ENCODE peak calls at places on chromosome 18, in nine cellular contexts. One of them, this sample, is unnamed.

GRCh38 chr18:46764586-46764985 is 7.7 kb upstream of the ST8SIA5 start:
- DNase-seq in LoVo: no peak
- DNase-seq in activated gamma-delta T cell treated with Interleukin-2 at 50 U/mL for 16 hours: no peak
- DNase-seq in activated CD4-positive, alpha-beta T cell treated with anti-CD3 and anti-CD28 coated beads, Interleukin-2, amount 50 U/mL, for 48 hours: no peak
- DNase-seq in iPS-NIHi11: no peak
- DNase-seq in adrenal gland: no peak
- DNase-seq in naive B cell: no peak
- DNase-seq in astrocyte of the cerebellum: no peak
- DNase-seq in HS-27A: no peak
- DNase-seq in this sample: no peak

GRCh38 chr18:32092422-32093105 is 890 bp downstream of the RNF138 start:
- DNase-seq in LoVo: peak; percentile 96
- DNase-seq in activated gamma-delta T cell treated with Interleukin-2 at 50 U/mL for 16 hours: peak; percentile 99
- DNase-seq in activated CD4-positive, alpha-beta T cell treated with anti-CD3 and anti-CD28 coated beads, Interleukin-2, amount 50 U/mL, for 48 hours: peak; percentile 100
- DNase-seq in iPS-NIHi11: peak; percentile 97
- DNase-seq in adrenal gland: peak; percentile 99
- DNase-seq in naive B cell: peak; percentile 99
- DNase-seq in astrocyte of the cerebellum: peak; percentile 90
- DNase-seq in HS-27A: peak; percentile 71
- DNase-seq in this sample: peak; percentile 100

GRCh38 chr18:9825571-9826073 is 60.2 kb upstream of the TXNDC2 start:
- DNase-seq in LoVo: peak; percentile 95
- DNase-seq in activated gamma-delta T cell treated with Interleukin-2 at 50 U/mL for 16 hours: no peak
- DNase-seq in activated CD4-positive, alpha-beta T cell treated with anti-CD3 and anti-CD28 coated beads, Interleukin-2, amount 50 U/mL, for 48 hours: no peak
- DNase-seq in iPS-NIHi11: no peak
- DNase-seq in adrenal gland: peak; percentile 78
- DNase-seq in naive B cell: no peak
- DNase-seq in astrocyte of the cerebellum: peak; percentile 89
- DNase-seq in HS-27A: peak; percentile 51
- DNase-seq in this sample: peak; percentile 77

GRCh38 chr18:31741096-31741735 is 19.5 kb downstream of the SLC25A52 start:
- DNase-seq in LoVo: peak; percentile 49
- DNase-seq in activated gamma-delta T cell treated with Interleukin-2 at 50 U/mL for 16 hours: peak; percentile 57
- DNase-seq in activated CD4-positive, alpha-beta T cell treated with anti-CD3 and anti-CD28 coated beads, Interleukin-2, amount 50 U/mL, for 48 hours: peak; percentile 61
- DNase-seq in iPS-NIHi11: peak; percentile 46
- DNase-seq in adrenal gland: peak; percentile 64
- DNase-seq in naive B cell: peak; percentile 32
- DNase-seq in astrocyte of the cerebellum: peak; percentile 16
- DNase-seq in HS-27A: peak; percentile 11
- DNase-seq in this sample: peak; percentile 48

GRCh38 chr18:57087985-57088384 is 58.9 kb upstream of the BOD1L2 start:
- DNase-seq in LoVo: peak; percentile 2
- DNase-seq in activated gamma-delta T cell treated with Interleukin-2 at 50 U/mL for 16 hours: no peak
- DNase-seq in activated CD4-positive, alpha-beta T cell treated with anti-CD3 and anti-CD28 coated beads, Interleukin-2, amount 50 U/mL, for 48 hours: no peak
- DNase-seq in iPS-NIHi11: no peak
- DNase-seq in adrenal gland: no peak
- DNase-seq in naive B cell: no peak
- DNase-seq in astrocyte of the cerebellum: no peak
- DNase-seq in HS-27A: no peak
- DNase-seq in this sample: no peak

GRCh38 chr18:39487932-39488331 is 1922.3 kb upstream of the CELF4 start:
- DNase-seq in LoVo: no peak
- DNase-seq in activated gamma-delta T cell treated with Interleukin-2 at 50 U/mL for 16 hours: no peak
- DNase-seq in activated CD4-positive, alpha-beta T cell treated with anti-CD3 and anti-CD28 coated beads, Interleukin-2, amount 50 U/mL, for 48 hours: no peak
- DNase-seq in iPS-NIHi11: no peak
- DNase-seq in adrenal gland: no peak
- DNase-seq in naive B cell: no peak
- DNase-seq in astrocyte of the cerebellum: no peak
- DNase-seq in HS-27A: no peak
- DNase-seq in this sample: no peak

GRCh38 chr18:2572144-2572682 is 856 bp downstream of the NDC80 start:
- DNase-seq in LoVo: no peak
- DNase-seq in activated gamma-delta T cell treated with Interleukin-2 at 50 U/mL for 16 hours: no peak
- DNase-seq in activated CD4-positive, alpha-beta T cell treated with anti-CD3 and anti-CD28 coated beads, Interleukin-2, amount 50 U/mL, for 48 hours: no peak
- DNase-seq in iPS-NIHi11: no peak
- DNase-seq in adrenal gland: no peak
- DNase-seq in naive B cell: no peak
- DNase-seq in astrocyte of the cerebellum: no peak
- DNase-seq in HS-27A: peak; percentile 14
- DNase-seq in this sample: no peak

GRCh38 chr18:12517142-12517541 is 109.4 kb downstream of the PRELID3A start:
- DNase-seq in LoVo: no peak
- DNase-seq in activated gamma-delta T cell treated with Interleukin-2 at 50 U/mL for 16 hours: no peak
- DNase-seq in activated CD4-positive, alpha-beta T cell treated with anti-CD3 and anti-CD28 coated beads, Interleukin-2, amount 50 U/mL, for 48 hours: no peak
- DNase-seq in iPS-NIHi11: no peak
- DNase-seq in adrenal gland: no peak
- DNase-seq in naive B cell: no peak
- DNase-seq in astrocyte of the cerebellum: no peak
- DNase-seq in HS-27A: no peak
- DNase-seq in this sample: no peak

GRCh38 chr18:23236876-23237468 is 101.7 kb downstream of the CABLES1 start:
- DNase-seq in LoVo: no peak
- DNase-seq in activated gamma-delta T cell treated with Interleukin-2 at 50 U/mL for 16 hours: no peak
- DNase-seq in activated CD4-positive, alpha-beta T cell treated with anti-CD3 and anti-CD28 coated beads, Interleukin-2, amount 50 U/mL, for 48 hours: no peak
- DNase-seq in iPS-NIHi11: no peak
- DNase-seq in adrenal gland: no peak
- DNase-seq in naive B cell: no peak
- DNase-seq in astrocyte of the cerebellum: no peak
- DNase-seq in HS-27A: no peak
- DNase-seq in this sample: no peak

This sample was measured in colonic mucosa.